ENCODE peak calls at places on chromosomes 1 and 21, in five cellular contexts. One of them, this sample, is unnamed.

GRCh38 chr1:40903106-40903505 is 40.9 kb upstream of the CITED4 start:
- DNase-seq in A549: no peak
- DNase-seq in ovary: no peak
- DNase-seq in esophagus muscularis mucosa: no peak
- DNase-seq in H1: no peak
- DNase-seq in this sample: no peak

GRCh38 chr21:17915976-17916375 is 96.8 kb upstream of the C21orf91 start:
- DNase-seq in esophagus muscularis mucosa: no peak
- DNase-seq in A549: no peak
- DNase-seq in ovary: no peak
- DNase-seq in H1: no peak
- DNase-seq in this sample: no peak

GRCh38 chr1:200731654-200732332 is 6.9 kb upstream of the CAMSAP2 start:
- DNase-seq in H1: no peak
- DNase-seq in esophagus muscularis mucosa: no peak
- DNase-seq in ovary: no peak
- DNase-seq in A549: no peak
- DNase-seq in this sample: no peak

GRCh38 chr1:180974236-180974635 is 48.4 kb downstream of the STX6 start:
- DNase-seq in ovary: no peak
- DNase-seq in A549: no peak
- DNase-seq in esophagus muscularis mucosa: no peak
- DNase-seq in H1: no peak
- DNase-seq in this sample: no peak

GRCh38 chr1:72062584-72062983 is 219.8 kb downstream of the NEGR1 start:
- DNase-seq in A549: no peak
- DNase-seq in ovary: no peak
- DNase-seq in esophagus muscularis mucosa: no peak
- DNase-seq in H1: no peak
- DNase-seq in this sample: no peak

GRCh38 chr1:55124470-55124869 is 85.1 kb downstream of the PCSK9 start:
- DNase-seq in H1: no peak
- DNase-seq in A549: no peak
- DNase-seq in ovary: no peak
- DNase-seq in esophagus muscularis mucosa: no peak
- DNase-seq in this sample: no peak

GRCh38 chr1:224430511-224431113 is 4.0 kb downstream of the WDR26 start:
- DNase-seq in esophagus muscularis mucosa: no peak
- DNase-seq in ovary: no peak
- DNase-seq in A549: peak; percentile 41
- DNase-seq in H1: no peak
- DNase-seq in this sample: peak; percentile 36

GRCh38 chr1:181846001-181846645 is 215.4 kb downstream of the ZNF648 start:
- DNase-seq in esophagus muscularis mucosa: no peak
- DNase-seq in H1: no peak
- DNase-seq in A549: no peak
- DNase-seq in ovary: no peak
- DNase-seq in this sample: no peak

GRCh38 chr1:9843576-9843945 is 19.8 kb upstream of the CLSTN1 start:
- DNase-seq in ovary: no peak
- DNase-seq in A549: no peak
- DNase-seq in H1: no peak
- DNase-seq in esophagus muscularis mucosa: no peak
- DNase-seq in this sample: no peak

GRCh38 chr1:59730302-59730701 is 84.4 kb upstream of the HOOK1 start:
- DNase-seq in H1: no peak
- DNase-seq in A549: no peak
- DNase-seq in esophagus muscularis mucosa: no peak
- DNase-seq in ovary: no peak
- DNase-seq in this sample: no peak

GRCh38 chr1:246104927-246105326 is 402.2 kb downstream of the SMYD3 start:
- DNase-seq in esophagus muscularis mucosa: no peak
- DNase-seq in A549: no peak
- DNase-seq in ovary: no peak
- DNase-seq in H1: no peak
- DNase-seq in this sample: no peak

GRCh38 chr21:41211041-41211426 is 43.1 kb downstream of the BACE2 start:
- DNase-seq in ovary: no peak
- DNase-seq in A549: no peak
- DNase-seq in H1: no peak
- DNase-seq in esophagus muscularis mucosa: no peak
- DNase-seq in this sample: no peak

GRCh38 chr1:19894218-19894617 is 12.0 kb downstream of the OTUD3 start:
- DNase-seq in H1: no peak
- DNase-seq in ovary: no peak
- DNase-seq in A549: no peak
- DNase-seq in esophagus muscularis mucosa: no peak
- DNase-seq in this sample: no peak

GRCh38 chr1:43835141-43836021 is 98.2 kb upstream of the ARTN start:
- DNase-seq in A549: no peak
- DNase-seq in H1: peak; percentile 13
- DNase-seq in esophagus muscularis mucosa: peak; percentile 21
- DNase-seq in ovary: no peak
- DNase-seq in this sample: no peak

GRCh38 chr1:236484310-236484971 is 39.3 kb upstream of the LGALS8 start:
- DNase-seq in H1: no peak
- DNase-seq in esophagus muscularis mucosa: no peak
- DNase-seq in ovary: no peak
- DNase-seq in A549: no peak
- DNase-seq in this sample: no peak

GRCh38 chr1:27044613-27045091 is 32.0 kb upstream of the TENT5B start:
- DNase-seq in esophagus muscularis mucosa: peak; percentile 96
- DNase-seq in ovary: peak; percentile 93
- DNase-seq in H1: peak; percentile 70
- DNase-seq in A549: peak; percentile 66
- DNase-seq in this sample: peak; percentile 98

GRCh38 chr1:41576206-41576605 is 91.7 kb upstream of the EDN2 start:
- DNase-seq in H1: no peak
- DNase-seq in A549: no peak
- DNase-seq in ovary: no peak
- DNase-seq in esophagus muscularis mucosa: no peak
- DNase-seq in this sample: no peak

GRCh38 chr1:183470147-183470960 is 1.9 kb upstream of the SMG7 start:
- DNase-seq in A549: peak; percentile 59
- DNase-seq in H1: no peak
- DNase-seq in ovary: peak; percentile 85
- DNase-seq in esophagus muscularis mucosa: peak; percentile 95
- DNase-seq in this sample: peak; percentile 70

GRCh38 chr1:36092166-36092797 is 3.6 kb downstream of the ADPRS start:
- DNase-seq in ovary: no peak
- DNase-seq in A549: no peak
- DNase-seq in H1: no peak
- DNase-seq in esophagus muscularis mucosa: no peak
- DNase-seq in this sample: no peak

GRCh38 chr1:87140831-87141540 is 187.7 kb upstream of the LMO4 start:
- DNase-seq in A549: no peak
- DNase-seq in H1: no peak
- DNase-seq in ovary: no peak
- DNase-seq in esophagus muscularis mucosa: no peak
- DNase-seq in this sample: no peak

GRCh38 chr1:232377494-232377770 is 252.5 kb downstream of the SIPA1L2 start:
- DNase-seq in ovary: no peak
- DNase-seq in esophagus muscularis mucosa: no peak
- DNase-seq in H1: no peak
- DNase-seq in A549: no peak
- DNase-seq in this sample: no peak

GRCh38 chr1:162578936-162579335 is 17.4 kb downstream of the UAP1 start:
- DNase-seq in esophagus muscularis mucosa: no peak
- DNase-seq in A549: no peak
- DNase-seq in ovary: no peak
- DNase-seq in H1: no peak
- DNase-seq in this sample: no peak

GRCh38 chr1:76070538-76070937 is 4.0 kb upstream of the ST6GALNAC3 start:
- DNase-seq in A549: no peak
- DNase-seq in ovary: no peak
- DNase-seq in esophagus muscularis mucosa: no peak
- DNase-seq in H1: no peak
- DNase-seq in this sample: no peak

GRCh38 chr1:76065212-76065611 is 9.3 kb upstream of the ST6GALNAC3 start:
- DNase-seq in ovary: no peak
- DNase-seq in H1: no peak
- DNase-seq in A549: no peak
- DNase-seq in esophagus muscularis mucosa: no peak
- DNase-seq in this sample: no peak

GRCh38 chr1:76066390-76066789 is 8.2 kb upstream of the ST6GALNAC3 start:
- DNase-seq in H1: no peak
- DNase-seq in A549: no peak
- DNase-seq in ovary: no peak
- DNase-seq in esophagus muscularis mucosa: no peak
- DNase-seq in this sample: no peak

GRCh38 chr1:76068542-76068941 is 6.0 kb upstream of the ST6GALNAC3 start:
- DNase-seq in esophagus muscularis mucosa: no peak
- DNase-seq in ovary: no peak
- DNase-seq in A549: no peak
- DNase-seq in H1: no peak
- DNase-seq in this sample: no peak

DNA sequence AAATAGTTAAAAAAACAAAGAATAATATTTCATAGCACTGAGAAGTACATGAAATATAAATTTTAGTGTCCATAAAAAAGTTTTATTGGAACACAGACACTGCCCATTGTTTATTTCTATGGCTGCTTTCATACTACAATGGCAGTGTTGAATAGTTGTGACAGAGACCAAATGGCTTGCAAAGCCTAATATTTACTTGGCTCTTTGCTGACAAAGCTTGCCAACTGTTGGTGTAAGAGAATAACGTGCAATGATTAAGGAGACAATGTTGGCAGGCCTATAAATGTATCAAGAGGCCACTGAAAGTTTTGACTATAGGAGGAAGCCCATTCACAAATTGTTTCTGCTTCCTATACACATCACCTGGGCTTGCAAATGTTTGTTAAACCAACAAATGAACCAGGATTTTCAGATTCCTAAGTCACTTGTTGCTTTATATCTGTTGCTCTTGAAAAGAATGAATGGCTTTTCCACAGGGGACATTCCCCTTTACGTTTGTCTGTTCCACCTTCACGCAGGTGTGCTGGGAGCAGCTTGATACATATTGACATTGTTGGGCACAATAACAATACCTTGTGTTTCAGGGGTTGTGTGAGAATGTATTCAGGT is 5.5 kb upstream of the ST6GALNAC3 start:
- DNase-seq in H1: no peak
- DNase-seq in A549: no peak
- DNase-seq in esophagus muscularis mucosa: no peak
- DNase-seq in ovary: no peak
- DNase-seq in this sample: no peak
- TF ChIP-seq EP300 in H1: no peak
- TF ChIP-seq EP300 in A549: no peak
- TF ChIP-seq EP300 in esophagus muscularis mucosa: no peak
- TF ChIP-seq EP300 in ovary: no peak
- TF ChIP-seq EP300 in this sample: no peak

DNA sequence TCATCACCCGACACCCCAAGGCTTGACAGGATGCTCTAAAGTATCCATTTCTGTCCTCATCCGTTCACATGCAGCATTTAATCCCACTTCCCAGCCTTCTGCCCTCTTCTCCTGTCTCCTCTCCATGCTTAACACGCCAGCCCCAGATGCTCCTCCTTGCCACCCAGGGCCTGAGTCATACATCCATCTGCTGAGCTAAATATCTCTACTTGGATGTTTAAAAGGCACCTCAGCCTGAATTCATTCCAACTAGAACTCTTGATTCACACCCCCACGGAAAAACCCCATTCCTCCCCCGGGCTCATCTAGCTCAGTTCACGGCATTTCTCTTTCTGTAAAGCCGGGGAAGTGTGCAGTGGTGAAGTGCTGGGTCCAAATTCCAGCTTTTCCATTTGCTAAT is 27.7 kb downstream of the TEX35 start:
- DNase-seq in esophagus muscularis mucosa: no peak
- DNase-seq in A549: no peak
- DNase-seq in H1: no peak
- DNase-seq in ovary: no peak
- DNase-seq in this sample: no peak
- H3K27ac ChIP-seq in esophagus muscularis mucosa: no peak overlapping the region
- H3K27ac ChIP-seq in A549: peak overlapping the region; percentile 17
- H3K27ac ChIP-seq in H1: no peak overlapping the region
- H3K27ac ChIP-seq in ovary: no peak overlapping the region
- H3K27ac ChIP-seq in this sample: no peak overlapping the region

DNA sequence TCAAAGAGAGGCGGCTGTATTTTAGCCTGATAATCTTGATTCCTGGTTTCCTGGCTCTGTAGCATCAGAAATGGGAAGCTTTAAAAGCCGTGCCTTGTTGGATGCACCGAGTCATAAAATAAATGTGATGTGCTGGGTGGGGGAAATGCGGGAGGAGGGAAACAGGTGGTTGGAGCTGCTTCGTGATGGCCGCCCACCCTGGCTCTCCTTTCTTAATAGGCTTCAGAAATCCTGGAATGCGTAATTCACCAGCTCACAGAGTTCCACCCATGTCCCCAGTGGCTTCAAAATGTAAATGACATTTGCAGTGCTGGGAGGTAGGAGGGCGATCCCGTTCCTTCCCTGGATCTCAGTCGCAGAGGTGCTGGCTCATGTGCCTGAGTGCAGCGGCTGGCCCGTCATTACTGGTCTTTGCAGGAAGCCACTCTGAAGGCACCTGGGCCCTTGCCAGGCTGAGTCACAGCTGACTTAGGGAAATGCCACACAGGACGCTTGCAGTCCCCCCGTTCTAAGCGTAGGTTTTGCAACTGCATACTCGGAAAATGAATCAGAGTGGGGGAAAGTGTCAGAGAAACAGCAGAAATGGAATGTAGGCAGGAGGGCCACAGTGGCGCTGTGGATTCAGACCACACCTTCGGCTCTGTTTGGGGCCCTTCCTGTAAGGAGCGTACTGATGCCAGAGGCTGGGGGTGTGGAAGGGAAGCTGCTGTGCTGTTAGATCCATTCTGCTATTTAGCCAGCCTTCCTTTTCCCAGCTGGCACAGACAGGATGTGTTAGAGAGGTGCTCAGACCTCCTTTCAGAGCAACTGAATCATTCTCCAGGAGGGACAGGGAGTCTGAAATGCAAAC is 37.6 kb downstream of the GALNT2 start:
- DNase-seq in ovary: peak; percentile 80
- DNase-seq in esophagus muscularis mucosa: peak; percentile 98
- DNase-seq in H1: peak; percentile 31
- DNase-seq in A549: peak; percentile 97
- DNase-seq in this sample: peak; percentile 96
- TF ChIP-seq EP300 in ovary: peak; percentile 63
- TF ChIP-seq EP300 in esophagus muscularis mucosa: peak; percentile 90
- TF ChIP-seq EP300 in H1: no peak
- TF ChIP-seq EP300 in A549: peak; percentile 93
- TF ChIP-seq EP300 in this sample: peak; percentile 56

DNA sequence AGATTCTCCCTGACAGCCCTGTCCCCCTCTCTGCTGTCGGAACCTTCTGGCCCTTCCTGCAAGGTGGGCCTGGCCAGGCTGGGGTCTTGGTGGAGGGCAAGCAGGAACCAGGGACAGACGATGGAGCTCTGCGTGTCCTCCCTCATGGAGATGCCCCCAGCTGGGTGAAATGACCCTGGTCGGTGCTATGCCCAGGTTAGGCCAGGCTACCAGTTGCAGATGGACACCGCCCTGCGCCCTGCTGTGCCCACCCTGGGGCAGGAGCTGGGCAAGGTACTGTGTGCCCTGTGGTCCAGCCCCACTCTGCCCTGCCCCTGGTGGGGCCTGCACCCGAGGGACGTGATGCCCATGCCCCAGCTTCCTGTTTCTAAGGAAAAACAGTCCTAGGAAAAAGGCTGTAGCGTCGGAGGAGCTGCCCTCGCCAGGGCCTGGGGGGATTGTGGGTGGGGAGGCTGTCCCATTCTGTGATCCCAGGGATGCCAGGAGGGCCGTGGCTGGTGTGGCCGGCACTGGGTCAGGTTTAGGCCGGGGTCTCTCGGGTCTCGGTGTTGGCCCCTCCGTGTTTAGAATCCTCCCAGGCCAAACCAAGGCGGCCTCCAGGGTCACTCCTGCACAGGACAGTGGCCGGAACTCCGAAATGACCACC is 77.6 kb downstream of the MORN1 start:
- DNase-seq in esophagus muscularis mucosa: no peak
- DNase-seq in H1: no peak
- DNase-seq in A549: no peak
- DNase-seq in ovary: no peak
- DNase-seq in this sample: no peak
- H3K27ac ChIP-seq in esophagus muscularis mucosa: peak overlapping the region; percentile 98
- H3K27ac ChIP-seq in H1: peak overlapping the region; percentile 56
- H3K27ac ChIP-seq in A549: peak overlapping the region; percentile 88
- H3K27ac ChIP-seq in ovary: peak overlapping the region; percentile 75
- H3K27ac ChIP-seq in this sample: peak overlapping the region; percentile 96

This sample was measured in tibial nerve.